ENCODE peak calls at places on chromosomes 4 and X, in seven cellular contexts. G is HepG2, Q is adrenal gland, L is psoas muscle, Y is esophagus squamous epithelium, F is upper lobe of right lung, X is endodermal cell. K is an unnamed sample. For H3K4me1, the result is how much of the 10 kb centered on the place peaks cover.

GRCh38 chr4:113899260-113900177 is 79.9 kb downstream of the ARSJ start:
- DNase-seq in G (no peak), Q (no peak), L (no peak), Y (no peak), F (no peak), X (no peak), K (no peak)

GRCh38 chr4:87560802-87561201 is 31.6 kb upstream of the SPARCL1 start:
- DNase-seq in G (no peak), Q (no peak), L (no peak), Y (no peak), F (no peak), X (no peak), K (no peak)

GRCh38 chr4:156968479-156968984 is 3.1 kb downstream of the PDGFC start:
- DNase-seq in G (peak), Q (peak), L (peak), Y (no peak), F (no peak), X (peak), K (peak)

GRCh38 chr4:102599455-102599854 is 98.3 kb downstream of the NFKB1 start:
- DNase-seq in G (no peak), Q (no peak), L (no peak), Y (no peak), F (no peak), X (no peak), K (no peak)

GRCh38 chrX:132270699-132271098 is 51.5 kb upstream of the RAP2C start:
- DNase-seq in G (no peak), Q (no peak), L (peak), Y (peak), F (no peak), X (no peak), K (no peak)

GRCh38 chrX:63889001-63889400 is 104.0 kb upstream of the ARHGEF9 start:
- DNase-seq in G (no peak), Q (no peak), L (no peak), Y (no peak), F (no peak), X (no peak), K (no peak)

GRCh38 chrX:18674788-18675735 is 3.2 kb upstream of the RS1 start:
- DNase-seq in G (peak), Q (peak), L (peak), Y (peak), F (peak), X (peak), K (peak)

GRCh38 chr4:75702919-75703411 is 21.4 kb upstream of the USO1 start:
- DNase-seq in G (peak), Q (no peak), L (no peak), Y (no peak), F (no peak), X (no peak), K (no peak)

GRCh38 chrX:53729756-53730155 is 43.2 kb upstream of the HUWE1 start:
- DNase-seq in G (no peak), Q (no peak), L (no peak), Y (no peak), F (no peak), X (no peak), K (no peak)

GRCh38 chrX:148784859-148785655 is 284.6 kb downstream of the AFF2 start:
- DNase-seq in G (no peak), Q (no peak), L (no peak), Y (no peak), F (no peak), X (peak), K (no peak)

GRCh38 chr4:23934223-23934622 is 44.4 kb upstream of the PPARGC1A start:
- DNase-seq in G (no peak), Q (no peak), L (no peak), Y (no peak), F (no peak), X (peak), K (no peak)

GRCh38 chrX:123570011-123570590 is 162.8 kb downstream of the THOC2 start:
- DNase-seq in G (no peak), Q (no peak), L (no peak), Y (no peak), F (no peak), X (no peak), K (no peak)

GRCh38 chr4:157271166-157271869 is 50.8 kb downstream of the GRIA2 start:
- DNase-seq in G (no peak), Q (no peak), L (no peak), Y (no peak), F (no peak), X (no peak), K (no peak)

GRCh38 chr4:45033676-45034410 is 307.5 kb upstream of the GNPDA2 start:
- DNase-seq in G (no peak), Q (no peak), L (no peak), Y (no peak), F (no peak), X (peak), K (no peak)

GRCh38 chr4:157221895-157222763 is 1.6 kb downstream of the GRIA2 start:
- DNase-seq in G (no peak), Q (no peak), L (peak), Y (no peak), F (no peak), X (peak), K (no peak)

GRCh38 chr4:34733185-34733916 is 1511.0 kb downstream of the ARAP2 start:
- DNase-seq in G (peak), Q (no peak), L (peak), Y (no peak), F (no peak), X (no peak), K (no peak)

GRCh38 chrX:12970691-12971202 is 4.2 kb upstream of the TMSB4X start:
- DNase-seq in G (peak), Q (no peak), L (no peak), Y (no peak), F (no peak), X (peak), K (no peak)

GRCh38 chr4:65370709-65371108 is 299.6 kb downstream of the EPHA5 start:
- DNase-seq in G (no peak), Q (no peak), L (no peak), Y (no peak), F (no peak), X (no peak), K (no peak)

DNA sequence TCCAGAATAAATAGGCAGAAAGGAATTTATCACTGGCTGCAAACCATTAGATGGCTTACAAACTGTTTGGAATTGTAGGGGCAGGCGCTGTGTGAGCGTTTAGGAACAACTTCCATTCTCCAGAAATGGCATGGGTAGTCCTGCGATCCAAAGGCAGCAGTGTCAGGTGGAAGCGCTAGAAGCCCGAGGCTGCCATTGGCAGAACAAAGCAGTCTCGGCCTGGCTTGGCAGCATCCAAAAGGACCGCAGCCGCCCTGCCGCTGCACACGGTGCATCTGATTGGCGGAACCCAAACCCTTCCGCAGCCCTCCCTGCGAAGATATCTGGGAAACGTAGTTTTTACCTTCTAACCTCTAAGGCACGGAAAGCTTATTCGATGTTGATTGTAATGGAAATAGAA is 23.6 kb upstream of the YTHDC1 start:
- DNase-seq in G (no peak), Q (peak), L (peak), Y (no peak), F (peak), X (peak), K (peak)
- H3K4me3 ChIP-seq in G (no peak), Q (no peak), L (peak), Y (peak), F (no peak), X (peak), K (peak)

DNA sequence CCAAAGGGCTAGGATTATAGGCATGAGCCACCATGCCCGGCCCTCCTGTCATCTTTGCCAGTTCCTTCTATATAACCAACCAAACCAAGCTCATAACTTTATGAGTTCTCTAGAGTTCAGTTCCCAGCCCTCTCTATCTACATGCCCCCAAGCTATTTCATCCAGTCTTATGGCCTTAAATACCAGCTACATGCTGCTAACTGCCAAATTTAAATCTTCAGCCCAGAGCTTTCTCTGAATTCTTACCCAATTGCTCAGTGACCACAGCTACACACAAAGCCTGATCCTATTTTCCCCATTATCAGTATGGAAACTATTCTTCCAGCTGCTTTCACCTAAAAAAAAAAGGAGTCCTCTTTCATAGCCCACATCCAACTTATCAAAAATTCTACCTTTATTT is 23.1 kb downstream of the TMEM184C start:
- DNase-seq in G (no peak), Q (no peak), L (no peak), Y (no peak), F (no peak), X (no peak), K (no peak)
- TF ChIP-seq CTCF in G (no peak), Q (no peak), L (no peak), Y (no peak), F (no peak), X (no peak), K (no peak)

DNA sequence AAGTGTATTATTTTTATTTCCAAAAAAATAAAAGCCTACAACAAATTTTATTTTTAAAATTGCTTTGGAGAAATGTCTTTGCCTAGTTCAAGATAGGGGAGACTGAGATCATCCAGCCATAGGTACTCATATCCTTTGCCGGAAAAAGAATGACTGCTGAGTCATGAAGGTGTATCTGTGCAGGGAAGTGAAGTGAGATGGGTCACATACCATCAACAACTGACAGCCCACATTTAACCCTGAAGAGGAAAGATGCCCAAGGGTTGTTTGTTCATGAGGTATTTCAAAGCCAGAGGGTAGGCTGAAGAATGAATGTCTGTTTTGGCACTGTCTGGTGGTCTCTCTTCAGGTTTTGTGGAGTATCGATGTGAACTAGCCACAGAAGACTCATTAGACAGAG is 106.7 kb upstream of the TTC29 start:
- DNase-seq in G (no peak), Q (no peak), L (no peak), Y (no peak), F (no peak), X (no peak), K (no peak)
- H3K4me1 ChIP-seq in G (under half), Q (under half), L (under half), Y (under half), F (under half), X (under half), K (under half)

DNA sequence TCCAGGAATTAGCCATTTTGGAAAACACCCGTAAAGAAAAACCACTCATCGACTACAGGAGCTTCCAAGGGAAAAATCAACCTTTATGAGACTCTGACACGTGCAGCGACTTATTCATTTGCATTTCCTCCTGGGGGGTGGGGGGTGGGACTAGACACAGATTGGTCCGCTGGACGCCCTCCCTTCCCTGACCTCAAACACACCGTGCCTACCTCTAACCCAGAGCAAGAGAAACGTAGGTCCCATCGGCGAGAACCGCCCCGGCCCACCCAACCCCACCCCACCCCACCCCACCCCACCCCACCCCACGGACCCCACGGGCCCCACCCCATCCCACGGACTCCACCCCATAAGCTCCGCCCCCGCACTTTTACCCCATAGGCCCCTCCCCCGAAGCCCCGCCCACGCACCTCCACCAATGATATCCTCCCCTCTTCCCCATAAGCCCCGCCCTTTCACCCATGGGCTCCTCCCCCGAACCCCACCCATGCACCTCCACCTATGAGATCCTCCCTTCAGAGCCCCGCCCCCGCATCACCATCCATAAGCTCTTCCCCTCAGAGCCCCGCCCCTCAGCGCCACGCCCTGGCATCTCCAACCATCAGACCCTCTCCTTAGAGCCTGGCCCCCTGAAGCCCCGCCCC is 1.1 kb downstream of the GTPBP6 start:
- DNase-seq in G (no peak), Q (no peak), L (no peak), Y (no peak), F (no peak), X (peak), K (no peak)
- H3K4me3 ChIP-seq in G (no peak), Q (no peak), L (peak), Y (peak), F (peak), X (peak), K (peak)

DNA sequence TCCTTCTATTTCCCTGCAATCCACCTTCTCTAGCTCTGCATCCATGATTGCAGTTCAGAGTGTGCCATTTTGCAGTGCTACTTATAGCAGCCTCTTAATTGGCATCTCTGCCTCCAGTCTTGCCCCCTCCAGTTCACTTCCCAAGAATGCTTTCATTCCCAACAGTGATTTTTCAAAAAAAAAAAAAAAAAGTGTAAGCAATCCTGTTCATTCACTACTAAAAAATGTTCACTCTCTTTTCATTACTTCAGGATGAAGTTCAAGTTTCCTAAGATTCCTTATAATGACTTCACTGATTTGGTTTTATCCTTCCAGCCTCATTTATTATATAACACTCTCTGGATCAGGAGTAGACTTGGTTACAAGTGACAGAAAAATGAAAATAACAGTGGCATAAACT is 124.7 kb upstream of the LNX1 start:
- DNase-seq in G (no peak), Q (no peak), L (no peak), Y (no peak), F (no peak), X (no peak), K (no peak)
- TF ChIP-seq CTCF in G (no peak), Q (no peak), L (no peak), Y (no peak), F (no peak), X (no peak), K (no peak)

GRCh38 chr4:2793578-2793919 is 664 bp downstream of the SH3BP2 start:
- DNase-seq in G (no peak), Q (peak), L (peak), Y (no peak), F (peak), X (peak), K (peak)

GRCh38 chr4:2791518-2792395 is 1.1 kb upstream of the SH3BP2 start:
- DNase-seq in G (no peak), Q (no peak), L (peak), Y (no peak), F (no peak), X (peak), K (peak)

GRCh38 chr4:2792396-2792710 is 532 bp upstream of the SH3BP2 start:
- DNase-seq in G (no peak), Q (no peak), L (no peak), Y (no peak), F (no peak), X (peak), K (no peak)

GRCh38 chr4:2793920-2794706 is 1.2 kb downstream of the SH3BP2 start:
- DNase-seq in G (peak), Q (peak), L (peak), Y (no peak), F (peak), X (peak), K (peak)

GRCh38 chr4:2792711-2793577 is at the start of gene SH3BP2:
- DNase-seq in G (peak), Q (peak), L (peak), Y (no peak), F (peak), X (peak), K (peak)
- H3K4me1 ChIP-seq in G (half or more), Q (half or more), L (under half), Y (half or more), F (half or more), X (under half), K (half or more)

GRCh38 chr4:139524062-139524631 is 31.9 kb downstream of the SETD7 start:
- DNase-seq in G (no peak), Q (no peak), L (no peak), Y (no peak), F (no peak), X (no peak), K (no peak)
- H3K4me3 ChIP-seq in G (no peak), Q (no peak), L (no peak), Y (no peak), F (no peak), X (no peak), K (no peak)

DNA sequence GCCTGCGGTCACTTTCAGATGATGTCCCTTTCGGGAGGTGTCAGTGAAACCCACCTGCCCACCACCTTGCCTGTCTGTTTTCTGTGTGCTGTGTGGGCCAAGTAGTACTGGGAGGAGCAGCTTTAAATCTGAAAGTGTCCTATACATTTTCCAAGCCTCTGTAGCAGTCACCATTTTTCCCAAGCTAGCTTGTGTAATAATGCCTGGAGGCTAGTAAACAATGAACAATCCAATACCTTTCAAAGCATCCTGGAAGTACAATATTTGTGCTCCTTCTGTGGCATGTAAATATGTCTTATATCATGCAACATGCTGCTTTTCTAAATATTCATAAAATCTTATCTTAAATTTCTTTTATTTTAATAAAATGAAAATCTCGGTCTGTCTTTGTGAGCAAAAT is 111.6 kb upstream of the C1GALT1C1 start:
- DNase-seq in G (no peak), Q (no peak), L (no peak), Y (no peak), F (no peak), X (no peak), K (no peak)
- TF ChIP-seq CTCF in G (no peak), Q (no peak), L (no peak), Y (no peak), F (no peak), X (no peak), K (no peak)

GRCh38 chrX:74286950-74287349 is 17.0 kb upstream of the ZCCHC13 start:
- DNase-seq in G (peak), Q (no peak), L (no peak), Y (no peak), F (no peak), X (no peak), K (no peak)
- H3K4me1 ChIP-seq in G (under half), Q (under half), L (under half), Y (under half), F (under half), X (under half), K (under half)

K was measured in lower lobe of right lung.